ENCODE peak calls at places on chromosomes 4 and X, in five cellular contexts. T is A549; Q is GM12891; K is activated CD4-positive, alpha-beta T cell treated with anti-CD3 and anti-CD28 coated beads, Interleukin-2, amount 50 U/mL, for 1 hour; Z is KG1. P is an unnamed sample.

GRCh38 chr4:125736057-125736456 is 421.3 kb downstream of the FAT4 start:
- DNase-seq in T (peak), Q (no peak), K (no peak), Z (no peak), P (no peak)

GRCh38 chr4:75858721-75859120 is 43.5 kb downstream of the PPEF2 start:
- DNase-seq in T (no peak), Q (no peak), K (no peak), Z (no peak), P (no peak)

GRCh38 chr4:10003666-10004065 is 17.6 kb downstream of the SLC2A9 start:
- DNase-seq in T (no peak), Q (no peak), K (no peak), Z (no peak), P (no peak)

GRCh38 chrX:65689377-65689776 is 21.9 kb downstream of the MSN start:
- DNase-seq in T (no peak), Q (no peak), K (no peak), Z (no peak), P (no peak)

GRCh38 chrX:19888419-19888879 is 1.0 kb upstream of the SH3KBP1 start:
- DNase-seq in T (peak), Q (no peak), K (peak), Z (peak), P (peak)

GRCh38 chr4:123659262-123659661 is 262.7 kb downstream of the SPRY1 start:
- DNase-seq in T (no peak), Q (no peak), K (no peak), Z (no peak), P (no peak)

GRCh38 chr4:25654971-25655963 is at the start of gene SLC34A2:
- DNase-seq in T (no peak), Q (peak), K (no peak), Z (no peak), P (peak)

GRCh38 chrX:118116308-118117068 is at the start of gene KLHL13:
- DNase-seq in T (peak), Q (peak), K (no peak), Z (no peak), P (peak)

GRCh38 chrX:154064637-154065435 is 32.7 kb downstream of the MECP2 start:
- DNase-seq in T (no peak), Q (no peak), K (no peak), Z (no peak), P (no peak)

GRCh38 chrX:68534696-68535095 is 35.8 kb downstream of the YIPF6 start:
- DNase-seq in T (no peak), Q (no peak), K (no peak), Z (no peak), P (no peak)

GRCh38 chr4:1501754-1502500 is 95.7 kb upstream of the NKX1-1 start:
- DNase-seq in T (no peak), Q (no peak), K (no peak), Z (no peak), P (peak)

GRCh38 chr4:165700855-165701254 is 172.2 kb upstream of the TLL1 start:
- DNase-seq in T (peak), Q (no peak), K (no peak), Z (no peak), P (no peak)